ENCODE peak calls at places on chromosomes 12 and 14, in five cellular contexts. S is CD8-positive, alpha-beta T cell; R is stimulated activated CD8-positive, alpha-beta memory T cell treated with anti-CD3 and anti-CD28 coated beads, Interleukin-12 subunit alpha, Interleukin-12 subunit beta, amount 100 ng/mL, for 4 hours; X is HTR-8/SVneo; Y is ELR. P is an unnamed sample.

GRCh38 chr12:727321-727720 is 25.1 kb upstream of the WNK1 start:
- DNase-seq in S (no peak), R (no peak), X (no peak), Y (peak), P (no peak)

GRCh38 chr12:41254546-41254945 is 66.4 kb downstream of the PDZRN4 start:
- DNase-seq in S (no peak), R (no peak), X (no peak), Y (peak), P (no peak)

GRCh38 chr14:22314183-22314820 is 274.7 kb downstream of the DAD1 start:
- DNase-seq in S (no peak), R (no peak), X (peak), Y (peak), P (peak)

GRCh38 chr14:94423465-94424056 is 29.0 kb downstream of the SERPINA11 start:
- DNase-seq in S (no peak), R (no peak), X (peak), Y (peak), P (peak)

GRCh38 chr14:88129306-88130056 is 124.5 kb downstream of the GPR65 start:
- DNase-seq in S (no peak), R (no peak), X (no peak), Y (peak), P (no peak)

GRCh38 chr14:54572316-54572715 is 5.4 kb downstream of the SAMD4A start:
- DNase-seq in S (no peak), R (no peak), X (no peak), Y (peak), P (peak)

GRCh38 chr12:127726928-127727327 is 540.0 kb upstream of the TMEM132C start:
- DNase-seq in S (no peak), R (no peak), X (no peak), Y (no peak), P (peak)

GRCh38 chr14:69010632-69011031 is 31.5 kb upstream of the ACTN1 start:
- DNase-seq in S (no peak), R (no peak), X (no peak), Y (peak), P (no peak)

GRCh38 chr12:12467701-12468218 is 94.9 kb downstream of the DUSP16 start:
- DNase-seq in S (no peak), R (no peak), X (no peak), Y (no peak), P (peak)

GRCh38 chr12:51925400-51926063 is 18.2 kb downstream of the ACVRL1 start:
- DNase-seq in S (no peak), R (no peak), X (no peak), Y (no peak), P (no peak)

GRCh38 chr14:24243336-24243836 is 963 bp upstream of the TINF2 start:
- DNase-seq in S (no peak), R (no peak), X (no peak), Y (peak), P (no peak)

GRCh38 chr14:95523818-95524448 is 7.5 kb upstream of the SYNE3 start:
- DNase-seq in S (no peak), R (no peak), X (no peak), Y (peak), P (no peak)

GRCh38 chr12:112288638-112289037 is 93.6 kb downstream of the HECTD4 start:
- DNase-seq in S (no peak), R (no peak), X (no peak), Y (no peak), P (no peak)

GRCh38 chr12:13154851-13155250 is 41.7 kb upstream of the EMP1 start:
- DNase-seq in S (no peak), R (no peak), X (no peak), Y (no peak), P (no peak)

GRCh38 chr12:122471324-122472226 is 29.2 kb downstream of the ZCCHC8 start:
- DNase-seq in S (no peak), R (no peak), X (peak), Y (peak), P (peak)

P was measured in cerebellar cortex.